ENCODE peak calls at places on chromosomes 16 and 17, in seven cellular contexts. Y, V, N, X, I, T and F are unnamed samples.

GRCh38 chr17:18267927-18268711 is 7.7 kb downstream of the MIEF2 start:
- DNase-seq in N (no peak), V (no peak), T (no peak), Y (no peak), X (no peak), I (no peak), F (no peak)

GRCh38 chr17:82106697-82107305 is 8.8 kb upstream of the FASN start:
- DNase-seq in I (no peak), V (peak), Y (no peak), X (no peak), T (peak), N (peak), F (no peak)

GRCh38 chr16:6571044-6571443 is 761.6 kb upstream of the RBFOX1 start:
- DNase-seq in N (no peak), I (no peak), Y (no peak), X (no peak), V (no peak), T (no peak), F (no peak)

GRCh38 chr17:55285340-55286301 is 20.9 kb downstream of the HLF start:
- DNase-seq in N (peak), I (no peak), T (peak), X (peak), V (peak), Y (peak), F (peak)

GRCh38 chr16:23679274-23679985 is 741 bp downstream of the PLK1 start:
- DNase-seq in Y (no peak), V (no peak), I (no peak), X (peak), N (no peak), T (no peak), F (no peak)

GRCh38 chr17:61481421-61481820 is 29.2 kb downstream of the TBX4 start:
- DNase-seq in Y (no peak), V (no peak), T (no peak), N (no peak), X (peak), I (no peak), F (no peak)

GRCh38 chr16:65415460-65415859 is 293.6 kb upstream of the CDH11 start:
- DNase-seq in Y (no peak), X (no peak), T (no peak), N (no peak), V (no peak), I (no peak), F (no peak)

GRCh38 chr16:2719328-2720062 is 529 bp downstream of the PRSS27 start:
- DNase-seq in X (peak), N (peak), T (peak), I (peak), V (no peak), Y (no peak), F (no peak)

GRCh38 chr16:9248162-9248561 is 156.7 kb downstream of the HAPSTR1 start:
- DNase-seq in V (no peak), I (no peak), N (no peak), X (no peak), T (no peak), Y (no peak), F (no peak)

GRCh38 chr17:12625092-12625491 is 40.6 kb upstream of the MYOCD start:
- DNase-seq in V (no peak), T (no peak), X (no peak), I (no peak), Y (no peak), N (no peak), F (no peak)
- H3K27ac ChIP-seq in V (peak), T (no peak), X (no peak), I (no peak), Y (no peak), N (no peak), F (no peak)

DNA sequence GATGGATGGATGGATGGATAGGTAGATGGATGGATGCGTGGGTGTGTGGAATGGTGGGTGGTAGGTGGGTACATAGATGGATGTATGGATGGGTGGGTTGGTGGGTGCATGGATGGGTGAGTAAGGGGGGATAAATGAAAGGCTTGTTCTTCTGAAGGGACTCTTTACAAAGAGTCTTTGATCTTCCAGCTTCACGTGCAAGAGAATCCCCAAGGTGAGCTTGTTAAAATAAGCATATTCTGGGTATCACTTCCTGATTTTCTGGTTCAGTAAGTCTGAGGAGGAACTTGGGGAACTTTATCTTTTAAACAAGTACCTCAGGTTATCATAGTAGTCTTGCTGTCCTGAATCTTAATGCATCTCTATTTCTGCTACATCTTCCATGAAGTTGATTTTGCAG is 639.1 kb downstream of the MAF start:
- DNase-seq in I (no peak), Y (no peak), V (no peak), N (no peak), T (no peak), X (no peak), F (no peak)
- H3K27ac ChIP-seq in I (no peak), Y (no peak), V (no peak), N (no peak), T (no peak), X (no peak), F (no peak)

DNA sequence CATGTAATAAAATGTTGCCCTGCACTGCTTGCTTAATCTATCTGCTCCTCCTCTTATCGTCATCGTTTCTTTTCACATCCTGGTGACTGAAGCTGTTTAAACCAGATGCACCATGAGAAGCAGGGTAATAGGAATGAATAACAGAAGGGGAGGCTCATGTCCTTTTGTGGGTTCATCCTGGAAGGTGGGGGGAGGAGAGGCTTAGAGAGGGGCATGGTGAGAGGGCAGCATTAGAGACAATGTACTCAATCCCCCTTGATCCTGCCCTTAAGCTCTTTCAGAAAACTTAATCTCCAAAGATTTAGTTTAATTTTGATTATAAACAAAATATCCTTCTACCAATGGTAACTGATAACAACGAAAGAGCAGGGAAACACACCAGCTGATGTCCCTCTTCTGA is 248.5 kb downstream of the CA10 start:
- DNase-seq in V (no peak), T (no peak), Y (no peak), N (no peak), X (no peak), I (no peak), F (no peak)
- H3K27ac ChIP-seq in V (no peak), T (no peak), Y (no peak), N (no peak), X (no peak), I (no peak), F (no peak)

GRCh38 chr17:3952186-3952585 is 12.1 kb downstream of the ATP2A3 start:
- DNase-seq in X (no peak), V (no peak), N (no peak), I (no peak), T (no peak), Y (no peak), F (no peak)

GRCh38 chr17:3955373-3955978 is 8.8 kb downstream of the ATP2A3 start:
- DNase-seq in V (no peak), Y (no peak), N (no peak), T (no peak), X (no peak), I (no peak), F (no peak)

GRCh38 chr17:3954086-3954485 is 10.2 kb downstream of the ATP2A3 start:
- DNase-seq in I (no peak), N (no peak), V (no peak), T (no peak), X (no peak), Y (no peak), F (no peak)

GRCh38 chr17:3954921-3955320 is 9.3 kb downstream of the ATP2A3 start:
- DNase-seq in I (no peak), V (no peak), T (no peak), X (no peak), N (no peak), Y (no peak), F (no peak)

GRCh38 chr17:3953542-3953941 is 10.7 kb downstream of the ATP2A3 start:
- DNase-seq in X (no peak), T (no peak), V (no peak), I (no peak), Y (no peak), N (no peak), F (no peak)
- H3K27ac ChIP-seq in X (no peak), T (no peak), V (no peak), I (no peak), Y (no peak), N (no peak), F (no peak)

GRCh38 chr17:45825792-45826191 is 18.9 kb upstream of the SPPL2C start:
- DNase-seq in V (no peak), T (no peak), I (no peak), N (no peak), X (no peak), Y (no peak), F (peak)

GRCh38 chr17:45821147-45821546 is 23.5 kb upstream of the SPPL2C start:
- DNase-seq in T (no peak), N (no peak), V (no peak), Y (no peak), I (peak), X (no peak), F (no peak)

GRCh38 chr17:45824901-45825492 is 19.7 kb upstream of the SPPL2C start:
- DNase-seq in T (no peak), X (no peak), V (no peak), N (no peak), I (peak), Y (no peak), F (no peak)

GRCh38 chr17:45824475-45824874 is 20.2 kb upstream of the SPPL2C start:
- DNase-seq in N (no peak), V (no peak), X (no peak), I (no peak), T (no peak), Y (no peak), F (no peak)

GRCh38 chr17:45823598-45823997 is 21.1 kb upstream of the SPPL2C start:
- DNase-seq in X (no peak), Y (no peak), V (no peak), T (no peak), N (no peak), I (no peak), F (no peak)
- H3K27ac ChIP-seq in X (no peak), Y (no peak), V (no peak), T (no peak), N (no peak), I (no peak), F (no peak)